ENCODE peak calls at places on chromosomes 13 and 19, in six cellular contexts. R, Z, X, P, J and V are unnamed samples.

GRCh38 chr19:4430760-4431159 is 26.8 kb downstream of the UBXN6 start:
- DNase-seq in R (no peak), Z (no peak), X (no peak), P (no peak), J (no peak), V (no peak)

GRCh38 chr19:57239982-57240310 is 486 bp upstream of the ZNF805 start:
- DNase-seq in R (no peak), Z (no peak), X (no peak), P (no peak), J (no peak), V (no peak)

GRCh38 chr19:54137913-54138776 is 583 bp downstream of the CNOT3 start:
- DNase-seq in R (no peak), Z (no peak), X (peak; percentile 37), P (peak; percentile 36), J (peak; percentile 91), V (no peak)

GRCh38 chr13:35988648-35989081 is 142.5 kb downstream of the DCLK1 start:
- DNase-seq in R (no peak), Z (peak; percentile 53), X (no peak), P (no peak), J (no peak), V (peak; percentile 72)

GRCh38 chr19:17441241-17442135 is 7.0 kb downstream of the TMEM221 start:
- DNase-seq in R (no peak), Z (no peak), X (peak; percentile 22), P (no peak), J (peak; percentile 89), V (no peak)

GRCh38 chr13:106911602-106912001 is 343.7 kb upstream of the ARGLU1 start:
- DNase-seq in R (no peak), Z (peak; percentile 14), X (no peak), P (no peak), J (no peak), V (no peak)

GRCh38 chr13:112072531-112073244 is 5.7 kb downstream of the SOX1 start:
- DNase-seq in R (no peak), Z (no peak), X (peak; percentile 35), P (no peak), J (no peak), V (no peak)

GRCh38 chr13:110306340-110306959 is 507 bp downstream of the COL4A1 start:
- DNase-seq in R (peak; percentile 53), Z (no peak), X (peak; percentile 51), P (no peak), J (no peak), V (no peak)

GRCh38 chr13:73608731-73609485 is 525.3 kb downstream of the KLF12 start:
- DNase-seq in R (no peak), Z (no peak), X (no peak), P (no peak), J (no peak), V (no peak)

GRCh38 chr13:97499181-97499580 is 65.2 kb downstream of the RAP2A start:
- DNase-seq in R (no peak), Z (no peak), X (no peak), P (no peak), J (peak; percentile 31), V (no peak)

GRCh38 chr13:41864658-41865057 is 96.3 kb downstream of the VWA8 start:
- DNase-seq in R (no peak), Z (no peak), X (no peak), P (no peak), J (no peak), V (no peak)

GRCh38 chr19:8004723-8005513 is 523 bp downstream of the ELAVL1 start:
- DNase-seq in R (no peak), Z (no peak), X (peak; percentile 53), P (no peak), J (peak; percentile 88), V (no peak)

GRCh38 chr19:58356236-58356970 is 3.1 kb upstream of the A1BG start:
- DNase-seq in R (no peak), Z (no peak), X (no peak), P (no peak), J (peak; percentile 75), V (no peak)

GRCh38 chr19:45477713-45478453 is 10.1 kb downstream of the FOSB start:
- DNase-seq in R (no peak), Z (no peak), X (no peak), P (no peak), J (peak; percentile 48), V (no peak)

GRCh38 chr19:3358919-3359849 is 7.2 kb upstream of the NFIC start:
- DNase-seq in R (peak; percentile 85), Z (no peak), X (peak; percentile 60), P (peak; percentile 65), J (peak; percentile 99), V (no peak)

GRCh38 chr13:86974995-86975328 is 696.2 kb upstream of the SLITRK5 start:
- DNase-seq in R (no peak), Z (no peak), X (peak; percentile 2), P (no peak), J (no peak), V (no peak)

GRCh38 chr13:45464141-45464686 is 525 bp upstream of the COG3 start:
- DNase-seq in R (no peak), Z (no peak), X (no peak), P (peak; percentile 27), J (no peak), V (no peak)

GRCh38 chr13:45466359-45466758 is 1.6 kb downstream of the COG3 start:
- DNase-seq in R (no peak), Z (no peak), X (no peak), P (no peak), J (no peak), V (no peak)

GRCh38 chr13:45468676-45469075 is 3.9 kb downstream of the COG3 start:
- DNase-seq in R (no peak), Z (no peak), X (no peak), P (peak; percentile 36), J (no peak), V (no peak)

DNA sequence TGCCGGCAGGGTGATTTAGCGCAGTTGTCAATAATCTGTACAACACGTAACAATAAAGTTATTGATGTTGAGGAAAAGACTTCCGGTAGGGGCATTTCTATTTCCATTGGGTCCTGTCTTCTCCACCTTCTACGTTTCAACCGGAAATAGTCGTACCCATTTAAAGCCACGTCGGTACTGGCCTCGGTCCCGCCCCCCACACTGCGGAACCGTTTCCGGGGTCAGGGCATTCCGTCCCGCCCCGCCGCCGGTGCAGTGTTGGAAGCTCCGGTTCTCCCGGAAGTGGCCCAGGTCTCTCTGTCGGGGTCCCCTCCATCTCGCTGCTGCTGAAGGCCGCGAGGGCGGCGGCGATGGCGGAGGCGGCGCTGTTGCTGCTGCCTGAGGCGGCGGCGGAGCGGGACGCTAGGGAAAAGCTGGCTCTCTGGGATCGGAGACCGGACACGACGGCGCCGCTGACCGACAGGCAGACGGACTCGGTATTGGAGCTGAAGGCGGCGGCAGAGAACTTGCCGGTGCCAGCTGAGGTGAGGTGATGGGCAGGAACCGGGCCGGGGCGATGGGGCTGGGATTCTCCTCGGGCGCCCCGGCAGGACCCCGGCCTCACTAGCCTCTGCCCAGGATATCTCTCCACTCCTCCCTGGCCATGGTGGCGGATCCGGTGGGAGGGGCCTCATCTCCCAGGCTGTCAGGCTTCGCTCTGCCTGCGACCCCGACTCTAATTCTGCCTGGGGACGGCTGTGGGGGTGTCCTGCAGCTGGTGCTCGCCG is at the start of gene COG3:
- DNase-seq in R (peak; percentile 95), Z (peak; percentile 96), X (peak; percentile 95), P (peak; percentile 97), J (peak; percentile 96), V (peak; percentile 92)
- TF ChIP-seq CTCF in R (peak; percentile 47), Z (no peak), X (peak; percentile 41), P (peak; percentile 49), J (peak; percentile 46), V (no peak)

GRCh38 chr19:1648156-1648925 is 4.1 kb downstream of the TCF3 start:
- DNase-seq in R (no peak), Z (no peak), X (no peak), P (no peak), J (peak; percentile 84), V (no peak)
- H3K4me3 ChIP-seq in R (no peak overlapping the region), Z (no peak overlapping the region), X (no peak overlapping the region), P (no peak overlapping the region), J (no peak overlapping the region), V (no peak overlapping the region)

GRCh38 chr13:43193789-43194188 is 170.4 kb downstream of the DNAJC15 start:
- DNase-seq in R (no peak), Z (no peak), X (no peak), P (no peak), J (no peak), V (no peak)

GRCh38 chr13:43196750-43197149 is 173.4 kb downstream of the DNAJC15 start:
- DNase-seq in R (no peak), Z (no peak), X (no peak), P (no peak), J (no peak), V (no peak)

GRCh38 chr13:43195551-43195950 is 172.2 kb downstream of the DNAJC15 start:
- DNase-seq in R (no peak), Z (no peak), X (no peak), P (no peak), J (no peak), V (no peak)

GRCh38 chr13:43195112-43195511 is 171.7 kb downstream of the DNAJC15 start:
- DNase-seq in R (no peak), Z (no peak), X (no peak), P (no peak), J (no peak), V (no peak)

DNA sequence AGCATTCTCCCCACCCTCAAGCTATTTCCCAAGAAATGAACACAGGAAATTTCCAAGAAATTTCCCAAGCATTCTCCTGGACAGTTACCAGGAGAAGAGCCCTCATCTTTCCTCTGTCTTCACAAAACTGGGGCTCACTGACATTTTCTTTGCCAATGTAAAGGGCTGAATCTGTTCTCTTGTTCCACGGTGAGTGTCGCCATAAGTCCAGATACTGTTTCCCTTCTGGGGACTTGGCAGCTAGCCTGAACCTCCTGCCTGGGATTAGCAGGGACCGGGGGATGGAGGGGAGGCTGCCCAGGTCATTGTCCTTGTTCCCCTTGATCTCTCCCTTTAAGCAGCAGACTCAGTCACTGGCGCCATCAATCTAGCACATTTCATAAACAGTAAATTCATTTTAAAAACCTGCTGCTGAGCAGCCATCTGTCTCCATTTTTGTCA is 172.8 kb downstream of the DNAJC15 start:
- DNase-seq in R (peak; percentile 60), Z (no peak), X (peak; percentile 19), P (no peak), J (no peak), V (no peak)
- TF ChIP-seq CTCF in R (peak; percentile 32), Z (peak; percentile 19), X (peak; percentile 25), P (no peak), J (no peak), V (no peak)

GRCh38 chr19:48746738-48747575 is at the start of gene IZUMO1:
- DNase-seq in R (peak; percentile 87), Z (peak; percentile 94), X (peak; percentile 82), P (peak; percentile 71), J (peak; percentile 99), V (no peak)

GRCh38 chr19:48750351-48750750 is 2.1 kb downstream of the FUT1 start:
- DNase-seq in R (no peak), Z (no peak), X (no peak), P (no peak), J (no peak), V (no peak)

GRCh38 chr19:48749571-48750198 is 2.8 kb downstream of the FUT1 start:
- DNase-seq in R (no peak), Z (no peak), X (no peak), P (no peak), J (peak; percentile 83), V (no peak)

GRCh38 chr19:48745208-48745995 is 1.3 kb downstream of the IZUMO1 start:
- DNase-seq in R (peak; percentile 61), Z (peak; percentile 77), X (peak; percentile 68), P (peak; percentile 72), J (peak; percentile 97), V (no peak)

DNA sequence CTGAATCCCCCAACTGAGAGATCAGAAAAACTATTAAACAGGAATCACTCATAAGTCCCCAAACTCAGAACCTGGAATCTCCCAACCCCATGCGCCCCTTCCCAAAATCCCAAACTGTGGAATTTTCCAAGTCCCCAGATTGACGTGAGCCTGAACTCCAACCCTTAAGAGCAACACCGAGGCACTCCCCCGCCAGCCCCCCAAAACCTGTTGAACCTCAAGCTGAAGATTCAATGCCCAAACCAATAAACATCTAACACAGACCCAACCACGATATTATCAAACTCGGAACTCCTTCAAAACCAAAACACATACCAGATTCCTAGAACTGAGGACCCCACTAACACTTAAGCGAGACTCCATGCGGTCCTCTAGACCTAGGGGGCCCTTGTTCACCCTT is 589 bp downstream of the IZUMO1 start:
- DNase-seq in R (no peak), Z (no peak), X (no peak), P (no peak), J (peak; percentile 34), V (no peak)
- H3K4me3 ChIP-seq in R (peak overlapping the region; percentile 52), Z (no peak overlapping the region), X (no peak overlapping the region), P (no peak overlapping the region), J (no peak overlapping the region), V (no peak overlapping the region)